ENCODE peak calls at places on chromosomes 2 and 18, in four cellular contexts. H is central memory CD4-positive, alpha-beta T cell; N is WTC11; D is HT-29. G is an unnamed sample.

GRCh38 chr2:168748461-168748860 is 54.0 kb upstream of the NOSTRIN start:
- DNase-seq in H (no peak), N (no peak), D (no peak), G (no peak)

GRCh38 chr2:10911291-10912075 is at the start of gene KCNF1:
- DNase-seq in H (no peak), N (peak), D (peak), G (no peak)

GRCh38 chr2:240217431-240218301 is 77.2 kb upstream of the OTOS start:
- DNase-seq in H (no peak), N (peak), D (peak), G (no peak)

GRCh38 chr2:226184940-226185575 is 614.6 kb downstream of the IRS1 start:
- DNase-seq in H (no peak), N (peak), D (no peak), G (no peak)

GRCh38 chr2:113070606-113070975 is 2.8 kb downstream of the IL1F10 start:
- DNase-seq in H (no peak), N (no peak), D (no peak), G (no peak)

GRCh38 chr2:15532996-15533395 is 28.1 kb downstream of the NBAS start:
- DNase-seq in H (no peak), N (no peak), D (no peak), G (no peak)

GRCh38 chr18:10047237-10047636 is 133.4 kb downstream of the VAPA start:
- DNase-seq in H (no peak), N (no peak), D (no peak), G (peak)

GRCh38 chr18:44035554-44035953 is 645.1 kb upstream of the SETBP1 start:
- DNase-seq in H (no peak), N (no peak), D (no peak), G (no peak)

GRCh38 chr2:126832757-126833156 is 65.9 kb upstream of the TEX51 start:
- DNase-seq in H (no peak), N (no peak), D (no peak), G (no peak)

GRCh38 chr2:231764124-231764523 is 17.0 kb downstream of the PDE6D start:
- DNase-seq in H (no peak), N (no peak), D (no peak), G (no peak)

GRCh38 chr2:139175510-139175909 is 395.3 kb upstream of the NXPH2 start:
- DNase-seq in H (no peak), N (no peak), D (no peak), G (no peak)

GRCh38 chr2:86064006-86064405 is 41.7 kb downstream of the POLR1A start:
- DNase-seq in H (no peak), N (no peak), D (no peak), G (no peak)

GRCh38 chr2:75523313-75524275 is 37.1 kb downstream of the EVA1A start:
- DNase-seq in H (no peak), N (no peak), D (peak), G (peak)

GRCh38 chr2:74008761-74009395 is 24.2 kb downstream of the TET3 start:
- DNase-seq in H (no peak), N (no peak), D (no peak), G (no peak)

GRCh38 chr2:158079672-158080071 is 22.0 kb upstream of the UPP2 start:
- DNase-seq in H (no peak), N (no peak), D (no peak), G (no peak)

GRCh38 chr2:80464275-80464674 is 159.7 kb upstream of the LRRTM1 start:
- DNase-seq in H (no peak), N (no peak), D (no peak), G (no peak)

GRCh38 chr2:126729896-126730295 is 73.9 kb downstream of the GYPC start:
- DNase-seq in H (no peak), N (no peak), D (no peak), G (no peak)

GRCh38 chr18:70453058-70453775 is 164.4 kb downstream of the SOCS6 start:
- DNase-seq in H (no peak), N (no peak), D (no peak), G (no peak)

GRCh38 chr18:73318732-73319479 is 451.1 kb upstream of the NETO1 start:
- DNase-seq in H (no peak), N (no peak), D (no peak), G (no peak)

GRCh38 chr2:38245114-38245641 is 131.9 kb downstream of the ATL2 start:
- DNase-seq in H (no peak), N (no peak), D (peak), G (no peak)

GRCh38 chr2:86336350-86337234 is 834 bp downstream of the REEP1 start:
- DNase-seq in H (no peak), N (peak), D (no peak), G (no peak)

GRCh38 chr2:11658623-11659475 is 11.1 kb downstream of the NTSR2 start:
- DNase-seq in H (no peak), N (no peak), D (no peak), G (no peak)

GRCh38 chr2:197081294-197081693 is 154.8 kb upstream of the PGAP1 start:
- DNase-seq in H (no peak), N (no peak), D (no peak), G (no peak)

GRCh38 chr18:69890558-69890957 is 57.1 kb downstream of the CD226 start:
- DNase-seq in H (no peak), N (no peak), D (no peak), G (no peak)